ENCODE peak calls at places on chromosomes 11 and 22, in six cellular contexts. One of them, this sample, is unnamed.

GRCh38 chr11:19853016-19853415 is 140.4 kb downstream of the NAV2 start:
- DNase-seq in colonic mucosa: no peak
- DNase-seq in MM.1S: no peak
- DNase-seq in PC-9: no peak
- DNase-seq in tibial artery: no peak
- DNase-seq in psoas muscle: no peak
- DNase-seq in this sample: no peak

GRCh38 chr11:57116654-57117053 is 65.1 kb upstream of the LRRC55 start:
- DNase-seq in colonic mucosa: peak; percentile 41
- DNase-seq in psoas muscle: no peak
- DNase-seq in PC-9: peak; percentile 34
- DNase-seq in tibial artery: no peak
- DNase-seq in MM.1S: peak; percentile 46
- DNase-seq in this sample: no peak

GRCh38 chr11:132898021-132898420 is 634.3 kb downstream of the OPCML start:
- DNase-seq in PC-9: no peak
- DNase-seq in MM.1S: no peak
- DNase-seq in psoas muscle: no peak
- DNase-seq in tibial artery: no peak
- DNase-seq in colonic mucosa: no peak
- DNase-seq in this sample: no peak

GRCh38 chr11:76329983-76330382 is 50.9 kb downstream of the THAP12 start:
- DNase-seq in tibial artery: no peak
- DNase-seq in PC-9: no peak
- DNase-seq in colonic mucosa: no peak
- DNase-seq in MM.1S: no peak
- DNase-seq in psoas muscle: no peak
- DNase-seq in this sample: no peak

GRCh38 chr11:113806403-113806802 is 26.8 kb downstream of the CLDN25 start:
- DNase-seq in MM.1S: peak; percentile 30
- DNase-seq in psoas muscle: no peak
- DNase-seq in colonic mucosa: peak; percentile 26
- DNase-seq in PC-9: peak; percentile 5
- DNase-seq in tibial artery: no peak
- DNase-seq in this sample: no peak

GRCh38 chr11:1336836-1337646 is 27.6 kb upstream of the TOLLIP start:
- DNase-seq in tibial artery: peak; percentile 81
- DNase-seq in PC-9: no peak
- DNase-seq in MM.1S: no peak
- DNase-seq in colonic mucosa: peak; percentile 42
- DNase-seq in psoas muscle: peak; percentile 83
- DNase-seq in this sample: no peak

GRCh38 chr11:1161410-1162152 is 3.8 kb downstream of the MUC5AC start:
- DNase-seq in psoas muscle: no peak
- DNase-seq in PC-9: no peak
- DNase-seq in tibial artery: peak; percentile 62
- DNase-seq in colonic mucosa: no peak
- DNase-seq in MM.1S: no peak
- DNase-seq in this sample: no peak

GRCh38 chr11:119362741-119363080 is 16.2 kb upstream of the MFRP start:
- DNase-seq in PC-9: no peak
- DNase-seq in psoas muscle: no peak
- DNase-seq in MM.1S: no peak
- DNase-seq in tibial artery: no peak
- DNase-seq in colonic mucosa: no peak
- DNase-seq in this sample: no peak

GRCh38 chr22:45329536-45329936 is 19.8 kb downstream of the FAM118A start:
- DNase-seq in tibial artery: no peak
- DNase-seq in MM.1S: no peak
- DNase-seq in psoas muscle: peak; percentile 95
- DNase-seq in PC-9: no peak
- DNase-seq in colonic mucosa: no peak
- DNase-seq in this sample: no peak

GRCh38 chr11:111541209-111542061 is 915 bp downstream of the LAYN start:
- DNase-seq in tibial artery: peak; percentile 72
- DNase-seq in MM.1S: no peak
- DNase-seq in colonic mucosa: peak; percentile 20
- DNase-seq in PC-9: peak; percentile 43
- DNase-seq in psoas muscle: peak; percentile 79
- DNase-seq in this sample: no peak

GRCh38 chr11:63986932-63987513 is 785 bp downstream of the OTUB1 start:
- DNase-seq in colonic mucosa: no peak
- DNase-seq in PC-9: no peak
- DNase-seq in psoas muscle: no peak
- DNase-seq in tibial artery: no peak
- DNase-seq in MM.1S: no peak
- DNase-seq in this sample: peak; percentile 84

GRCh38 chr11:78562398-78562797 is 12.3 kb downstream of the NARS2 start:
- DNase-seq in MM.1S: no peak
- DNase-seq in PC-9: no peak
- DNase-seq in colonic mucosa: no peak
- DNase-seq in psoas muscle: no peak
- DNase-seq in tibial artery: no peak
- DNase-seq in this sample: no peak

GRCh38 chr22:47299211-47299878 is 536.9 kb downstream of the TBC1D22A start:
- DNase-seq in colonic mucosa: no peak
- DNase-seq in tibial artery: no peak
- DNase-seq in psoas muscle: no peak
- DNase-seq in MM.1S: no peak
- DNase-seq in PC-9: no peak
- DNase-seq in this sample: peak; percentile 60
- H3K9me3 ChIP-seq in colonic mucosa: no peaks in the 10 kb centered on the region
- H3K9me3 ChIP-seq in tibial artery: no peaks in the 10 kb centered on the region
- H3K9me3 ChIP-seq in psoas muscle: no peaks in the 10 kb centered on the region
- H3K9me3 ChIP-seq in MM.1S: no peaks in the 10 kb centered on the region
- H3K9me3 ChIP-seq in PC-9: no peaks in the 10 kb centered on the region
- H3K9me3 ChIP-seq in this sample: no peaks in the 10 kb centered on the region

DNA sequence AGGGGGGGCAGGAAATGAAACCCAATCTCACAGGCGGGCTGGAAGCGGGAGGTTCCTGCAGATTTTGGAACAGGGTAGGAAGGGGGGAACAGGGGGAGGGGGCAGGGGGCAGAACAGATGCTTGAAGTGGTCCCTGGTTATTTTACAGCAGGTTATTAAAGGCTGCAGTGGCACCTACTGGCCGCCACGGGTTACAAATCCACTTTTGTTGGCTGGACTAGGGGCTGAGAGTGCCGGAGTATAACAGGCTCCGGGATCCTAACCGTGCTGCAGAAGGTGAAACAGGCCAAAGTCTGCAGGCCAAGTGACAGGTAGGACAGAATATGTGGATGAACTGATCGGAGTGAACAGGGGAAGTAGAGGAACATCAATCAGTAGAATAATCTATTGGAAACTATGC is 2.5 kb downstream of the ROBO3 start:
- DNase-seq in colonic mucosa: no peak
- DNase-seq in PC-9: no peak
- DNase-seq in MM.1S: peak; percentile 22
- DNase-seq in psoas muscle: no peak
- DNase-seq in tibial artery: no peak
- DNase-seq in this sample: no peak
- TF ChIP-seq CTCF in colonic mucosa: no peak
- TF ChIP-seq CTCF in PC-9: peak; percentile 62
- TF ChIP-seq CTCF in MM.1S: peak; percentile 50
- TF ChIP-seq CTCF in psoas muscle: no peak
- TF ChIP-seq CTCF in tibial artery: peak; percentile 30
- TF ChIP-seq CTCF in this sample: no peak

DNA sequence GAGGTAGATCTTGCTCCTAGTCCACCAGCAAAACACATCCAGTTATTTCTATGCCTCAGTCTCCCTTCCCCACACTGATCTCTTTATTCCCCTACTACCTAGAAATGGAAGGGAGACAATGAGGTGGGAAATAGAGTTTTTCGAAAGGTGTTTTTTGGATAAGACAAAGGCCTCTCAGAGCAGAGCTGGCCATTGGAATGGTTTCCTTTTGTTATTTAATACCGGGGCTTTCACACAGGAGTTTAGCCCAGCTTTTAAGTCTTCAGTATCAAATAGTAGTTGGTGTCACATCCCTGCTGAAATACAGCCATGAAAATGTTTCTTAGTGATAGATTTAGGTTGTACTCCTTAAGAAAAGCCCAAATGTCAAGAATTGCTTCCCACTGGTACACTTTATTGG is 65.4 kb upstream of the B3GAT1 start:
- DNase-seq in colonic mucosa: no peak
- DNase-seq in psoas muscle: no peak
- DNase-seq in MM.1S: no peak
- DNase-seq in PC-9: no peak
- DNase-seq in tibial artery: no peak
- DNase-seq in this sample: no peak
- H3K9me3 ChIP-seq in colonic mucosa: no peaks in the 10 kb centered on the region
- H3K9me3 ChIP-seq in psoas muscle: no peaks in the 10 kb centered on the region
- H3K9me3 ChIP-seq in MM.1S: no peaks in the 10 kb centered on the region
- H3K9me3 ChIP-seq in PC-9: no peaks in the 10 kb centered on the region
- H3K9me3 ChIP-seq in tibial artery: no peaks in the 10 kb centered on the region
- H3K9me3 ChIP-seq in this sample: no peaks in the 10 kb centered on the region

GRCh38 chr11:21115999-21116398 is 446.6 kb downstream of the NELL1 start:
- DNase-seq in MM.1S: no peak
- DNase-seq in PC-9: no peak
- DNase-seq in psoas muscle: no peak
- DNase-seq in tibial artery: no peak
- DNase-seq in colonic mucosa: no peak
- DNase-seq in this sample: no peak
- TF ChIP-seq CTCF in MM.1S: no peak
- TF ChIP-seq CTCF in PC-9: no peak
- TF ChIP-seq CTCF in psoas muscle: no peak
- TF ChIP-seq CTCF in tibial artery: no peak
- TF ChIP-seq CTCF in colonic mucosa: no peak
- TF ChIP-seq CTCF in this sample: no peak

GRCh38 chr11:48263416-48263911 is at the start of gene OR4X1:
- DNase-seq in colonic mucosa: no peak
- DNase-seq in PC-9: no peak
- DNase-seq in MM.1S: no peak
- DNase-seq in tibial artery: no peak
- DNase-seq in psoas muscle: no peak
- DNase-seq in this sample: no peak
- H3K9me3 ChIP-seq in colonic mucosa: no peaks in the 10 kb centered on the region
- H3K9me3 ChIP-seq in PC-9: peaks cover 3% of the 10 kb centered on the region
- H3K9me3 ChIP-seq in MM.1S: no peaks in the 10 kb centered on the region
- H3K9me3 ChIP-seq in tibial artery: no peaks in the 10 kb centered on the region
- H3K9me3 ChIP-seq in psoas muscle: no peaks in the 10 kb centered on the region
- H3K9me3 ChIP-seq in this sample: no peaks in the 10 kb centered on the region